ENCODE peak calls at places on chromosome 16, in eight cellular contexts. Y is HuH-7.5, M is non-pigmented ciliary epithelial cell, E is NCI-H510A, L is DMS153, F is AG20443, R is posterior cingulate gyrus, G is HS-5. B is an unnamed sample.

GRCh38 chr16:29745126-29745852 is 501 bp downstream of the C16orf54 start:
- DNase-seq in L (no peak), M (no peak), E (no peak), Y (no peak), F (no peak), R (no peak), G (no peak), B (no peak)

GRCh38 chr16:89555265-89555664 is 5.2 kb upstream of the RPL13 start:
- DNase-seq in E (no peak), R (no peak), Y (no peak), G (no peak), M (no peak), F (no peak), L (no peak), B (no peak)

GRCh38 chr16:66223176-66223780 is 143.2 kb upstream of the CDH5 start:
- DNase-seq in G (no peak), E (no peak), R (no peak), L (no peak), F (peak), M (no peak), Y (no peak), B (no peak)

GRCh38 chr16:66469291-66469931 is 42.3 kb downstream of the BEAN1 start:
- DNase-seq in G (no peak), F (no peak), Y (no peak), M (no peak), R (peak), E (no peak), L (no peak), B (no peak)

GRCh38 chr16:397135-397661 is at the start of gene NME4:
- DNase-seq in R (no peak), G (no peak), L (no peak), Y (no peak), E (no peak), M (no peak), F (peak), B (no peak)

GRCh38 chr16:66382966-66383299 is 16.4 kb downstream of the CDH5 start:
- DNase-seq in E (no peak), F (peak), L (no peak), G (peak), Y (no peak), R (no peak), M (peak), B (no peak)

GRCh38 chr16:82769845-82770244 is 143.1 kb downstream of the CDH13 start:
- DNase-seq in G (no peak), F (no peak), Y (no peak), E (no peak), R (peak), L (peak), M (no peak), B (peak)

GRCh38 chr16:2207872-2208271 is 2.6 kb downstream of the MLST8 start:
- DNase-seq in Y (no peak), L (no peak), G (no peak), E (no peak), R (no peak), F (no peak), M (no peak), B (no peak)

GRCh38 chr16:57077714-57078113 is 14.7 kb upstream of the CPNE2 start:
- DNase-seq in Y (no peak), M (no peak), L (no peak), F (no peak), G (no peak), E (no peak), R (no peak), B (no peak)